ENCODE peak calls at places on chromosomes 2 and 18, in six cellular contexts. One of them, this sample, is unnamed.

GRCh38 chr18:5841518-5841917 is 53.8 kb downstream of the TMEM200C start:
- DNase-seq in H1: no peak
- DNase-seq in GM23338: no peak
- DNase-seq in K562: no peak
- DNase-seq in WTC11: no peak
- DNase-seq in HepG2: no peak
- DNase-seq in this sample: no peak

GRCh38 chr2:191856111-191856876 is 9.4 kb upstream of the CAVIN2 start:
- DNase-seq in K562: no peak
- DNase-seq in WTC11: no peak
- DNase-seq in HepG2: no peak
- DNase-seq in GM23338: no peak
- DNase-seq in H1: no peak
- DNase-seq in this sample: no peak

GRCh38 chr2:166238176-166238575 is 110.4 kb upstream of the SCN1A start:
- DNase-seq in H1: no peak
- DNase-seq in HepG2: no peak
- DNase-seq in K562: no peak
- DNase-seq in GM23338: no peak
- DNase-seq in WTC11: no peak
- DNase-seq in this sample: no peak

GRCh38 chr18:40414155-40414754 is 1540.8 kb upstream of the PIK3C3 start:
- DNase-seq in K562: no peak
- DNase-seq in WTC11: no peak
- DNase-seq in H1: no peak
- DNase-seq in GM23338: no peak
- DNase-seq in HepG2: no peak
- DNase-seq in this sample: no peak

GRCh38 chr18:41624461-41624860 is 330.6 kb upstream of the PIK3C3 start:
- DNase-seq in GM23338: no peak
- DNase-seq in WTC11: no peak
- DNase-seq in H1: no peak
- DNase-seq in K562: no peak
- DNase-seq in HepG2: no peak
- DNase-seq in this sample: no peak

GRCh38 chr2:47695800-47696477 is 87.0 kb upstream of the MSH6 start:
- DNase-seq in GM23338: peak
- DNase-seq in HepG2: no peak
- DNase-seq in WTC11: peak
- DNase-seq in H1: peak
- DNase-seq in K562: no peak
- DNase-seq in this sample: no peak

GRCh38 chr18:8998481-8999217 is 103.8 kb upstream of the NDUFV2 start:
- DNase-seq in GM23338: no peak
- DNase-seq in K562: peak
- DNase-seq in H1: no peak
- DNase-seq in WTC11: no peak
- DNase-seq in HepG2: no peak
- DNase-seq in this sample: no peak

GRCh38 chr18:62361288-62361687 is 36.2 kb downstream of the TNFRSF11A start:
- DNase-seq in WTC11: no peak
- DNase-seq in K562: no peak
- DNase-seq in GM23338: no peak
- DNase-seq in H1: no peak
- DNase-seq in HepG2: no peak
- DNase-seq in this sample: no peak

GRCh38 chr2:9205481-9205880 is 1.1 kb upstream of the ASAP2 start:
- DNase-seq in H1: no peak
- DNase-seq in GM23338: no peak
- DNase-seq in HepG2: peak
- DNase-seq in K562: no peak
- DNase-seq in WTC11: no peak
- DNase-seq in this sample: no peak

GRCh38 chr2:50006327-50006726 is 852.0 kb upstream of the FSHR start:
- DNase-seq in HepG2: no peak
- DNase-seq in H1: peak
- DNase-seq in K562: no peak
- DNase-seq in GM23338: peak
- DNase-seq in WTC11: no peak
- DNase-seq in this sample: no peak

GRCh38 chr2:143284087-143284675 is 155.0 kb downstream of the ARHGAP15 start:
- DNase-seq in H1: no peak
- DNase-seq in HepG2: peak
- DNase-seq in WTC11: peak
- DNase-seq in GM23338: peak
- DNase-seq in K562: peak
- DNase-seq in this sample: no peak

GRCh38 chr2:127193164-127193947 is 26.7 kb downstream of the CYP27C1 start:
- DNase-seq in HepG2: no peak
- DNase-seq in K562: no peak
- DNase-seq in GM23338: peak
- DNase-seq in WTC11: no peak
- DNase-seq in H1: no peak
- DNase-seq in this sample: no peak

GRCh38 chr2:205170399-205170798 is 511.9 kb upstream of the NRP2 start:
- DNase-seq in H1: no peak
- DNase-seq in WTC11: no peak
- DNase-seq in GM23338: peak
- DNase-seq in HepG2: no peak
- DNase-seq in K562: no peak
- DNase-seq in this sample: no peak

DNA sequence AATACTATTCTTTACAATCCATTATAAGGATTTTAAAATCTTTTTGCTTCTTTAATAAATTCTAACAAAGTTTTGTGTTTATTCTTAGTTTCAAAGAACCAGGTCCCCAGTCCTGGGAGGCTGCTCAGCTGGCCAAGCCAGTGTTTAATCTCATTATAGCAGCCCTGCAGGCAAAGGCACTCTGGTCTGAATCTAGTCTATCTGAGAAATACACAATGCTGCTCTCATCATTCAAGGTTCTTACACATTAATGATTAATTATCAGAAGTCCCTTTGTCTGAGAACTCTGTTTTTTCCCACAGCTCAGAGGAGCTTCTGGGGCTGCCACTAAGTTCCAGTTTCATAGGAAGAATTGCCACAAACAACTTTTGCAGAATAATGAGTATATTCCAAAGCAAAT is 27.7 kb downstream of the KCTD18 start:
- DNase-seq in HepG2: peak
- DNase-seq in GM23338: no peak
- DNase-seq in H1: no peak
- DNase-seq in WTC11: no peak
- DNase-seq in K562: no peak
- DNase-seq in this sample: no peak
- TF ChIP-seq CREB1 in HepG2: no peak
- TF ChIP-seq CREB1 in GM23338: no peak
- TF ChIP-seq CREB1 in H1: no peak
- TF ChIP-seq CREB1 in WTC11: no peak
- TF ChIP-seq CREB1 in K562: no peak
- TF ChIP-seq CREB1 in this sample: no peak

GRCh38 chr2:206970589-206971375 is 31.5 kb downstream of the CPO start:
- DNase-seq in GM23338: no peak
- DNase-seq in HepG2: no peak
- DNase-seq in K562: no peak
- DNase-seq in H1: no peak
- DNase-seq in WTC11: no peak
- DNase-seq in this sample: no peak
- TF ChIP-seq CREB1 in GM23338: no peak
- TF ChIP-seq CREB1 in HepG2: no peak
- TF ChIP-seq CREB1 in K562: no peak
- TF ChIP-seq CREB1 in H1: no peak
- TF ChIP-seq CREB1 in WTC11: no peak
- TF ChIP-seq CREB1 in this sample: no peak

GRCh38 chr2:203623104-203623503 is 83.3 kb upstream of the CD28 start:
- DNase-seq in HepG2: no peak
- DNase-seq in H1: no peak
- DNase-seq in GM23338: no peak
- DNase-seq in WTC11: no peak
- DNase-seq in K562: no peak
- DNase-seq in this sample: no peak
- TF ChIP-seq CREB1 in HepG2: no peak
- TF ChIP-seq CREB1 in H1: no peak
- TF ChIP-seq CREB1 in GM23338: no peak
- TF ChIP-seq CREB1 in WTC11: no peak
- TF ChIP-seq CREB1 in K562: no peak
- TF ChIP-seq CREB1 in this sample: no peak

GRCh38 chr2:236261452-236261851 is 2.8 kb downstream of the ASB18 start:
- DNase-seq in WTC11: no peak
- DNase-seq in K562: no peak
- DNase-seq in HepG2: no peak
- DNase-seq in GM23338: no peak
- DNase-seq in H1: no peak
- DNase-seq in this sample: no peak

GRCh38 chr2:236257575-236257974 is 6.6 kb downstream of the ASB18 start:
- DNase-seq in HepG2: no peak
- DNase-seq in K562: no peak
- DNase-seq in H1: no peak
- DNase-seq in WTC11: no peak
- DNase-seq in GM23338: no peak
- DNase-seq in this sample: no peak

GRCh38 chr2:236257171-236257570 is 7.0 kb downstream of the ASB18 start:
- DNase-seq in H1: no peak
- DNase-seq in HepG2: no peak
- DNase-seq in GM23338: no peak
- DNase-seq in K562: no peak
- DNase-seq in WTC11: no peak
- DNase-seq in this sample: no peak

GRCh38 chr2:236256601-236257000 is 7.6 kb downstream of the ASB18 start:
- DNase-seq in H1: no peak
- DNase-seq in K562: no peak
- DNase-seq in WTC11: no peak
- DNase-seq in GM23338: no peak
- DNase-seq in HepG2: no peak
- DNase-seq in this sample: no peak

GRCh38 chr2:236259371-236259770 is 4.8 kb downstream of the ASB18 start:
- DNase-seq in HepG2: no peak
- DNase-seq in WTC11: no peak
- DNase-seq in H1: no peak
- DNase-seq in K562: no peak
- DNase-seq in GM23338: no peak
- DNase-seq in this sample: no peak
- TF ChIP-seq CREB1 in HepG2: no peak
- TF ChIP-seq CREB1 in WTC11: no peak
- TF ChIP-seq CREB1 in H1: no peak
- TF ChIP-seq CREB1 in K562: no peak
- TF ChIP-seq CREB1 in GM23338: no peak
- TF ChIP-seq CREB1 in this sample: no peak

GRCh38 chr18:12911025-12911927 is 27.2 kb upstream of the PTPN2 start:
- DNase-seq in GM23338: peak
- DNase-seq in H1: no peak
- DNase-seq in WTC11: peak
- DNase-seq in K562: no peak
- DNase-seq in HepG2: no peak
- DNase-seq in this sample: no peak
- TF ChIP-seq CREB1 in GM23338: no peak
- TF ChIP-seq CREB1 in H1: no peak
- TF ChIP-seq CREB1 in WTC11: no peak
- TF ChIP-seq CREB1 in K562: no peak
- TF ChIP-seq CREB1 in HepG2: no peak
- TF ChIP-seq CREB1 in this sample: no peak

DNA sequence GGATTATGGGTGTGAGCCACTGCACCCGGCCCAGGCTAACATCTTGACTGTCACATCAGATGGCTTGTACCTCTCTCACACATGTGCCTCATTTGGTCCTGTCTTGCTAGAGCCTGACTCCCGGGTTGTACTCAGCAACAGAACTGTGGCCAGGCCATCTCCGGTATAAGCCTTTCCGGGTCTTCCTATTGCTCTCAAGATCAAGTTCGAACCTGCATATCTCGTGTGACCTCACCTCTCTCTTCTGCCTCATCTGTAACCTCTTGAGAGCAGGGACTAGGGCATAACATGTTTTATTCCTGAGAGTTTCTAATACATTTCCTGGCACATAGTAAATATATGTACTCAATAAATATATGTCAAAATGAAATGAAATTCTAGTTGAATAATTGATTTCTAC is 114.0 kb downstream of the ACAA2 start:
- DNase-seq in K562: no peak
- DNase-seq in H1: no peak
- DNase-seq in GM23338: no peak
- DNase-seq in HepG2: no peak
- DNase-seq in WTC11: no peak
- DNase-seq in this sample: no peak
- TF ChIP-seq CREB1 in K562: no peak
- TF ChIP-seq CREB1 in H1: no peak
- TF ChIP-seq CREB1 in GM23338: no peak
- TF ChIP-seq CREB1 in HepG2: no peak
- TF ChIP-seq CREB1 in WTC11: no peak
- TF ChIP-seq CREB1 in this sample: no peak

DNA sequence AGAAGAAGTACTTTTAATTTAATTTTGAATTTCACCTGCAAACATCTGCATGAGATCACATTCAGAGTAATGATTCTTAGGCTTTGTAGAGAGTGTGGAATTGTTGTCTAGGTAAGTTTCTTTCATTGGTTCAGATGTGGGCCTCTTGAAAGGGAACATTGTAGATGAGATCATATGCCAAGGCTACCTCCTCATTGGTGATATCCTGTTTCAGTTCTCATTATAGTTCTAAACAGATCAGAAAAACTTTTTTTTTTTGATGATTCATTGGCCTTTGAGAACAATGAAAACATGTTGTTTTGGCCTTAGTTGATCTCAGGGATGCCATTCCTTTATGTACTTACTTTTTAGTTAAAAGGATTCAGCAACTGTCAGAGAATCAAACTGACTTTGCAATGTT is 44.5 kb downstream of the EML6 start:
- DNase-seq in K562: no peak
- DNase-seq in GM23338: no peak
- DNase-seq in H1: no peak
- DNase-seq in HepG2: no peak
- DNase-seq in WTC11: no peak
- DNase-seq in this sample: no peak
- TF ChIP-seq CREB1 in K562: no peak
- TF ChIP-seq CREB1 in GM23338: no peak
- TF ChIP-seq CREB1 in H1: no peak
- TF ChIP-seq CREB1 in HepG2: no peak
- TF ChIP-seq CREB1 in WTC11: no peak
- TF ChIP-seq CREB1 in this sample: no peak

GRCh38 chr2:39851251-39851650 is 72.2 kb upstream of the THUMPD2 start:
- DNase-seq in HepG2: no peak
- DNase-seq in WTC11: no peak
- DNase-seq in GM23338: no peak
- DNase-seq in K562: no peak
- DNase-seq in H1: no peak
- DNase-seq in this sample: no peak

GRCh38 chr2:39849982-39850526 is 71.0 kb upstream of the THUMPD2 start:
- DNase-seq in WTC11: no peak
- DNase-seq in H1: no peak
- DNase-seq in HepG2: peak
- DNase-seq in GM23338: no peak
- DNase-seq in K562: no peak
- DNase-seq in this sample: no peak

GRCh38 chr2:39845460-39846146 is 66.5 kb upstream of the THUMPD2 start:
- DNase-seq in GM23338: no peak
- DNase-seq in K562: no peak
- DNase-seq in WTC11: no peak
- DNase-seq in H1: no peak
- DNase-seq in HepG2: no peak
- DNase-seq in this sample: no peak
- TF ChIP-seq CREB1 in GM23338: no peak
- TF ChIP-seq CREB1 in K562: no peak
- TF ChIP-seq CREB1 in WTC11: no peak
- TF ChIP-seq CREB1 in H1: no peak
- TF ChIP-seq CREB1 in HepG2: no peak
- TF ChIP-seq CREB1 in this sample: no peak